ENCODE peak calls at places on chromosomes 5 and 9, in seven cellular contexts. D is CD4-positive, alpha-beta T cell; E is MCF 10A; W is endodermal cell; C is esophagus squamous epithelium; A is ovary; L is WTC11. B is an unnamed sample.

GRCh38 chr5:132896685-132897084 is 23.2 kb downstream of the LEAP2 start:
- DNase-seq in L (no peak), D (no peak), A (no peak), C (no peak), W (no peak), E (no peak), B (no peak)

GRCh38 chr5:133821311-133821741 is 147.1 kb downstream of the C5orf15 start:
- DNase-seq in D (no peak), C (no peak), E (no peak), W (no peak), A (no peak), L (no peak), B (no peak)

GRCh38 chr5:50947892-50948683 is 281.7 kb downstream of the PARP8 start:
- DNase-seq in E (no peak), W (no peak), A (no peak), D (no peak), C (no peak), L (no peak), B (no peak)

GRCh38 chr5:124253421-124253820 is 493.0 kb downstream of the ZNF608 start:
- DNase-seq in E (no peak), A (no peak), C (no peak), W (no peak), L (no peak), D (no peak), B (no peak)

GRCh38 chr5:133373121-133373870 is 239.0 kb downstream of the FSTL4 start:
- DNase-seq in D (no peak), E (peak), A (no peak), C (no peak), W (no peak), L (no peak), B (no peak)

GRCh38 chr5:33074548-33074947 is 363.4 kb downstream of the NPR3 start:
- DNase-seq in W (no peak), D (no peak), E (no peak), L (no peak), A (no peak), C (no peak), B (no peak)

GRCh38 chr9:84137968-84138367 is 157.4 kb downstream of the RMI1 start:
- DNase-seq in E (peak), W (no peak), A (no peak), L (no peak), D (no peak), C (no peak), B (no peak)

GRCh38 chr5:176818391-176819098 is 8.2 kb downstream of the UNC5A start:
- DNase-seq in A (no peak), D (no peak), E (no peak), W (no peak), C (no peak), L (no peak), B (no peak)

GRCh38 chr5:127863161-127863560 is 160.0 kb downstream of the CCDC192 start:
- DNase-seq in A (no peak), L (no peak), W (no peak), D (no peak), C (no peak), E (no peak), B (no peak)

GRCh38 chr9:124130277-124131075 is 118.9 kb downstream of the LHX2 start:
- DNase-seq in A (no peak), W (no peak), L (no peak), D (no peak), C (no peak), E (no peak), B (no peak)

GRCh38 chr5:135441919-135442318 is 5.2 kb downstream of the DCANP1 start:
- DNase-seq in L (no peak), E (no peak), C (no peak), D (no peak), A (no peak), W (peak), B (no peak)

GRCh38 chr5:142446131-142446959 is 121.5 kb upstream of the SPRY4 start:
- DNase-seq in E (no peak), W (no peak), C (no peak), A (no peak), L (no peak), D (no peak), B (no peak)

GRCh38 chr5:153998010-153998409 is 40.7 kb downstream of the FAM114A2 start:
- DNase-seq in L (no peak), W (no peak), C (no peak), E (no peak), A (no peak), D (no peak), B (no peak)

GRCh38 chr9:79257671-79258410 is 313.9 kb upstream of the TLE4 start:
- DNase-seq in A (no peak), C (no peak), L (no peak), W (no peak), E (no peak), D (no peak), B (no peak)

GRCh38 chr5:157877821-157878220 is 18.9 kb upstream of the CLINT1 start:
- DNase-seq in C (no peak), A (no peak), D (no peak), L (no peak), E (no peak), W (no peak), B (no peak)

GRCh38 chr5:12284604-12285003 is 380.4 kb upstream of the CTNND2 start:
- DNase-seq in C (no peak), D (no peak), E (no peak), W (no peak), A (no peak), L (no peak), B (no peak)

GRCh38 chr5:76303917-76304316 is 99.2 kb upstream of the IQGAP2 start:
- DNase-seq in A (no peak), W (peak), D (peak), C (no peak), E (peak), L (no peak), B (no peak)

GRCh38 chr9:6833518-6834192 is 75.9 kb downstream of the KDM4C start:
- DNase-seq in L (no peak), A (no peak), E (no peak), D (no peak), W (no peak), C (no peak), B (no peak)

GRCh38 chr9:37220971-37221370 is 100.6 kb downstream of the ZCCHC7 start:
- DNase-seq in A (no peak), L (no peak), D (no peak), E (no peak), C (no peak), W (no peak), B (no peak)

GRCh38 chr9:132006657-132007370 is 72.9 kb downstream of the MED27 start:
- DNase-seq in C (no peak), W (peak), E (no peak), A (no peak), D (no peak), L (no peak), B (no peak)

GRCh38 chr9:34379334-34380033 is 2.8 kb upstream of the MYORG start:
- DNase-seq in A (peak), C (peak), E (peak), D (peak), L (peak), W (peak), B (peak)

DNA sequence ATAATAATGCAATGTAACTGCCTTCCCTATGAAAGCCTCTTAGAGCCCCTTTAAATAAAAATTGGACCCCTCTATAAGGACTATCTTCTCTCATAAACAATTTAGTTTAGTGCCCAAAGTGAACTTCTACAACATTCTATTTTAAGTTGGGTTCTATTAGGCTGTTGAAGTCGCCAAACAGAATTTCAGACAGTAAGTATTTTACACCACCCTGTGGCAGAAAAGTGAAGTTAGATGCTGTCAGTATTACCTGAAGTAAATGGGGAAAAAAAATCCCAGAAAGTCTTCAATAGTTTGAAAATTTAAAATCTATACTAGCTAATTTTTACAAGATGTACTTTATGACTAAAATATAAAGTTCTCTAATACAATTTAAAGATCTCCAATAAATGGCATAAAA is 29.5 kb downstream of the CAAP1 start:
- DNase-seq in C (no peak), L (no peak), D (no peak), E (peak), A (no peak), W (no peak), B (no peak)
- TF ChIP-seq CTCF in C (no peak), L (no peak), D (no peak), E (peak), A (no peak), W (peak), B (peak)

DNA sequence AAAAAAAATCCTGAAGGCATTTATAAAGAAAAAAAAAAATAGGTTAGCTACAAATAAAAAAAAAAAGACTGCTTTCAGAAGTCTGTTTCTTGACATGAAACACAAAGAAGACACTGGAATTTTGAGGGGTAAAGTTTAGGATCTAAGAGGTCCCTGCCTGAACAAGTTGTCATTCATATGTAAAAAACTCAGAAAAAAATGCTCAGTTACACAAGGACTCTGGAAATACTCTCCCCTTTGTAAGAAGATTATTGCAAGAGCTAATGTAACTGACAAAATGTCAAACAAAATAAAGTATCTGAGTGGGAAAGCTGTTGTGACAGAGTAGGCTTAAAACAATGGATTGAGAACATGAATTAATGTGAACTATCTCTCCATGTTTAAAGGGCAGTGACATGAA is 416.7 kb upstream of the TYRP1 start:
- DNase-seq in A (no peak), W (no peak), C (no peak), D (no peak), E (no peak), L (no peak), B (no peak)
- TF ChIP-seq CTCF in A (no peak), W (no peak), C (no peak), D (no peak), E (no peak), L (no peak), B (no peak)

GRCh38 chr5:150438873-150439546 is 10.5 kb downstream of the RPS14 start:
- DNase-seq in L (peak), E (peak), A (no peak), W (peak), C (no peak), D (no peak), B (no peak)
- TF ChIP-seq CTCF in L (peak), E (peak), A (no peak), W (peak), C (peak), D (peak), B (peak)

GRCh38 chr9:85640425-85640824 is 101.3 kb downstream of the AGTPBP1 start:
- DNase-seq in D (no peak), W (no peak), C (no peak), L (no peak), E (no peak), A (no peak), B (no peak)

GRCh38 chr9:85639675-85640186 is 102.0 kb downstream of the AGTPBP1 start:
- DNase-seq in C (no peak), L (no peak), A (no peak), W (no peak), E (no peak), D (no peak), B (no peak)
- TF ChIP-seq CTCF in C (no peak), L (no peak), A (no peak), W (no peak), E (no peak), D (no peak), B (no peak)

GRCh38 chr9:130137870-130138653 is 34.1 kb upstream of the NCS1 start:
- DNase-seq in L (peak), W (peak), D (no peak), E (peak), A (peak), C (no peak), B (no peak)
- TF ChIP-seq CTCF in L (no peak), W (no peak), D (no peak), E (no peak), A (no peak), C (no peak), B (no peak)

DNA sequence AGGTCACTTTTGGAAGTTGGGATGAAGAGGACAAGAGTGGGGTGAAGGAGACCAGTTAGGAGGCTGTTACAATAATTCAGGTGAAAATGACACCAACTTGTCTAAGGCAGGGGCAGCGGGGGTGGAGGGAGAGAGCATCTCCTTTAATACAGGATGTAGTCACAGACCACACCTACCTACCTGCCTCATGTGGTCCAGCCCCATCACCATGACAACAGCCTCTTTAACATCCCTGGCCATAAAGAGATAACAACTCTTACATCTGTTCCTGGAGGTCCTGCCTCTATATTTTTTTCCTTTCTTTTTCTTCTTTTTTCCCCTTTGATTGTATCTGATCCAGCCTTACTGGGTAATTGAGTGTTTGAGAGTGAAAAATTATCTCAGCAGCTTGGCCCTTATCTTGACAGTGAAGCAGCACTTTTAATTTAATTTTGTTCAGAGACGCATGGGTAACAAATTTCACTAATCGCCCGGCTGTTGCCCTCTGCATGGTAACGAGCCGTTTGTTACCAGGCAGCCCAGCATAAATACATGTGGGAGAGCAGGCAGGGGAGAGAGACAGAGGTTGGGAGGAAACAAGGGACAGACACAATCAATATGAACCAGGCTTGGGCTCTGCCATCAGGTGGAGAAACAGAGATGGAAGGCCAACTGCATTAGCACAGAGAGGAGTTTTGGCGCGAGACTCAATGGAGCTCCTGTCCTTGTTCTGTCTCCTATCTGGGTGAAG is 338.1 kb downstream of the ASTN2 start:
- DNase-seq in C (no peak), A (no peak), W (no peak), E (no peak), D (no peak), L (peak), B (no peak)
- TF ChIP-seq CTCF in C (no peak), A (no peak), W (no peak), E (no peak), D (no peak), L (no peak), B (no peak)

DNA sequence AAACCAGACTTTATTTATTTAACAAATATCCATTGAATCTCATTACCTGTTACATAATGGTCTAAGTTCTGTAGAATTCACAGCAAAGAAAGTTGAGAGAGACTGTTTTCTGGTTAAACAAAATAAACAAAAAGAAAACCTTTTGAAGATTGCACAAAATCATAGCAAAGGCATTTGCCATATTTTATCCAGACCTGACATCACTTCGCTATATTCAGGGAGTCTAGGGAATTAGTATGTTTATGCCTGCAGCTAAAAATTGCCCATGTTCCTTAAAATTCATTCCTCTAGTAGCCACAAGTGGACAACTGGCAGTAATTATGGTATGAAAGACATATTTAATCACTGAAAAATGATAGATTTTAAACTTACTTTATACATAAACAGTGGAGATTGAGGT is 577.0 kb upstream of the DAB2 start:
- DNase-seq in L (no peak), C (no peak), W (no peak), A (no peak), D (no peak), E (no peak), B (no peak)
- TF ChIP-seq CTCF in L (no peak), C (no peak), W (no peak), A (no peak), D (no peak), E (no peak), B (no peak)

DNA sequence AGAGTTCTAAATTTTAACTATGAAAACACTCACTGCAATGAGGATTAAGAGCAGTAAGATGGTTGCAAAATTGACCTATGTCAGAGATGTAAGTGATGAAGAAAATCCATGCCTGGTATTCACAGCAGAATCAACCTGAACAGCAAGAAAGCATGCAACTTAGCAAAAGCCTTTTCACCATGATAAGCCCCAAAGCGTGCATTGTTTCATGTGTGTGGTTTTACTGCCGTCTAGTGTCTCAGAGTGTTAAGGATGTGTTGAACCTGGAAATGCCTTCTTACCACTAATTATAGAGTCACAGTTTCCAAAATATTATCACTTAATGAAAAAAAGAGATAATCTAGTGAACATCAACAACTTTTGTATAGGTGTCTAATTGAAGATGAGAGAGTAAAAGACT is 415.2 kb upstream of the TRPC7 start:
- DNase-seq in W (no peak), E (peak), L (no peak), D (no peak), C (no peak), A (no peak), B (no peak)
- TF ChIP-seq CTCF in W (peak), E (no peak), L (no peak), D (no peak), C (no peak), A (no peak), B (no peak)

GRCh38 chr5:155147222-155147621 is 133.7 kb downstream of the KIF4B start:
- DNase-seq in A (no peak), C (no peak), E (peak), W (no peak), D (no peak), L (no peak), B (no peak)
- TF ChIP-seq CTCF in A (no peak), C (no peak), E (peak), W (no peak), D (peak), L (no peak), B (peak)

DNA sequence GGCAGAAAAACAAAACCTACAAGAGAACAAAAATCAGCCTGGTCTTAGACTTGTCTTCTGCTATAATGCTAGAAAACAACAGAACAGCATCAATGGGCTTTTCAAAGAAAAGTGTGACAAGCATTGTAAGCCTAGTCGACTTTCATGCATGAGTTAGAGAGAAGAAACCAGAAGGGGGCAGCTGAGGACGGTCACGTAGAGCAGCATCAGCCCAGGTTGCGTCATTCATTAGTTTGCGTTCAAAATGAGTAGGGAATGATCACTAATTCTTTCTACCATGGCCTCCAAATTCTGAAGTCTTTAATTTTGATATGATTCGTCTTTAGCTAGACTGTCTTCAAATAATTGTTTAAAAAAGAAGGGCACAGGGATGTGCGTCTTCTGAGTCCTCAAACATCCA is 4.7 kb upstream of the ISCA1 start:
- DNase-seq in D (peak), E (peak), W (peak), C (no peak), A (no peak), L (peak), B (no peak)
- TF ChIP-seq CTCF in D (no peak), E (no peak), W (peak), C (no peak), A (no peak), L (no peak), B (peak)

B was measured in progenitor cell of endocrine pancreas.